ENCODE peak calls at places on chromosomes 5 and 9, in eight cellular contexts. J, Q, E, C, L, G, U and N are unnamed samples. For H3K4me1, the result is how much of the 10 kb centered on the place peaks cover.

GRCh38 chr9:27495480-27496133 is 28.5 kb upstream of the IFNK start:
- DNase-seq in L (no peak), G (no peak), J (no peak), U (no peak), Q (no peak), C (no peak), E (no peak), N (no peak)

GRCh38 chr5:3517331-3517730 is 78.3 kb upstream of the IRX1 start:
- DNase-seq in G (no peak), Q (no peak), C (no peak), U (no peak), J (no peak), L (no peak), E (no peak), N (no peak)

GRCh38 chr9:27394154-27394825 is 97.3 kb upstream of the EQTN start:
- DNase-seq in Q (no peak), L (no peak), G (no peak), C (no peak), U (no peak), J (no peak), E (no peak), N (no peak)

GRCh38 chr5:178469975-178470692 is 120.1 kb downstream of the COL23A1 start:
- DNase-seq in E (no peak), L (no peak), U (no peak), C (no peak), Q (no peak), J (peak), G (no peak), N (peak)

GRCh38 chr5:176361437-176362097 is at the start of gene KIAA1191:
- DNase-seq in J (peak), U (peak), G (peak), C (peak), E (peak), L (peak), Q (peak), N (peak)

GRCh38 chr5:55427157-55427556 is 107.6 kb downstream of the PLPP1 start:
- DNase-seq in L (no peak), Q (peak), G (no peak), J (no peak), U (no peak), E (peak), C (peak), N (peak)

GRCh38 chr9:89022902-89023301 is 31.6 kb downstream of the S1PR3 start:
- DNase-seq in E (peak), C (no peak), J (no peak), L (peak), G (no peak), U (no peak), Q (peak), N (no peak)

GRCh38 chr5:5616247-5616895 is 193.9 kb downstream of the ICE1 start:
- DNase-seq in C (no peak), Q (no peak), L (no peak), E (no peak), J (no peak), G (no peak), U (no peak), N (no peak)

GRCh38 chr9:129394011-129394919 is 216.2 kb upstream of the IER5L start:
- DNase-seq in L (no peak), C (no peak), J (no peak), U (no peak), Q (no peak), G (no peak), E (no peak), N (peak)

GRCh38 chr9:129509508-129509907 is 111.4 kb downstream of the C9orf50 start:
- DNase-seq in U (peak), Q (peak), E (peak), C (no peak), J (peak), G (no peak), L (no peak), N (peak)

GRCh38 chr9:31520301-31521085 is 864.0 kb upstream of the ACO1 start:
- DNase-seq in L (no peak), G (no peak), U (no peak), E (no peak), C (no peak), Q (no peak), J (no peak), N (no peak)

GRCh38 chr5:103375356-103375755 is 116.8 kb downstream of the MACIR start:
- DNase-seq in G (no peak), Q (peak), J (no peak), U (peak), L (no peak), C (no peak), E (peak), N (no peak)

GRCh38 chr9:136961279-136962065 is 9.4 kb downstream of the LCN12 start:
- DNase-seq in L (no peak), E (no peak), G (no peak), Q (no peak), U (no peak), C (no peak), J (no peak), N (peak)
- H3K4me3 ChIP-seq in L (no peak), E (no peak), G (no peak), Q (no peak), U (no peak), C (no peak), J (no peak), N (no peak)

GRCh38 chr9:69579032-69579748 is 93.0 kb downstream of the APBA1 start:
- DNase-seq in E (no peak), U (no peak), J (no peak), Q (no peak), C (no peak), G (no peak), L (no peak), N (no peak)

GRCh38 chr9:69582544-69583297 is 89.5 kb downstream of the APBA1 start:
- DNase-seq in J (no peak), G (no peak), L (no peak), C (peak), Q (no peak), E (peak), U (peak), N (no peak)

GRCh38 chr9:69579749-69580581 is 92.2 kb downstream of the APBA1 start:
- DNase-seq in G (no peak), J (no peak), U (no peak), E (no peak), C (no peak), Q (no peak), L (no peak), N (no peak)

GRCh38 chr9:69582018-69582417 is 90.2 kb downstream of the APBA1 start:
- DNase-seq in L (no peak), C (no peak), G (no peak), U (no peak), E (no peak), Q (no peak), J (no peak), N (no peak)

DNA sequence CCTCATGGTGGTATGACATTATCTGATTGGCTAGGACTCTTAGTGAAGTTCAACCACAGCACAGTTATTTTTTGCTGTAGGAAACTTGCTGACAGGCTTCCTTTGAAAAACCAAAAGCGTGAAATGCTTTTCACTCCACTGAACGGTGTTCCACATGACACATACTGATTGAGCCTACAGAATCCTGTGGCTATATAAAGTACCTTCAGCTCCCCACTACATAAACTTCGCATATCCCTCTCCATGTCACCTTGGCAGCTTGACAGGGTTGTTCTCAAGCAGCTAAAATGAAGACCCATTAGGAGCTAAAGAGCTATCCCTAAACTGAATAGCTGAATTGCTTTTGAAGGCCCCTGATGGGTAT is 91.6 kb downstream of the APBA1 start:
- DNase-seq in J (no peak), G (no peak), L (no peak), C (no peak), Q (no peak), U (no peak), E (no peak), N (no peak)
- H3K4me1 ChIP-seq in J (under half), G (under half), L (under half), C (under half), Q (under half), U (under half), E (under half), N (under half)

DNA sequence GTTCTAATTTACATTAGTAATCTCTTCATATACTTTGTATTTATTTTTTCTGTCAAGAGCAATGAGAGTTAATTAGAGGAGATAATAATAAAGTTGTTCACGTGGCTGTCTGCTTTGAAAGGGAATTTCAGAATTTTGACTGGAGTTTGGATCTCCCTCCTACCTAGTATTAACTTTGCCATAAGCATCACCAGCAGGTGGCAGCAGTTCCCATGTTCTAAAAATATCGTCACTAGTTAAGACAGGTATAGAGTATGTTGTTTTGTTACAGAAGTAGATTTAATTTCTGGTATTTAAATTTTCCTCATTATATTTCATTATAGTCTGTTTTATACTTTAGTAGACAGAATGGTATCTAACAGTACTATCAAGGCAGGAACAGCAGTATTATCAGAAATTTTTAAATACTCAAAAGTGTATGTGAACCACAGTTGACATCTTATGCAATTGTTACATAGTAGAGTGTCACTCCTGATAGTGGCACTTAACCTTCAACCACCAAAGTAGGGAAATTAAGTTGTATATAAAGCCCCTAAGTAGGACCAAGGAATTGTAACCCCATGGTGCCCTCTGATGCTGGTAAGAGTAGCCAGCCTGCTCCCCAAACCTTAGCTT is 20.4 kb downstream of the GNPDA1 start:
- DNase-seq in U (peak), L (no peak), G (peak), J (no peak), E (peak), Q (peak), C (peak), N (peak)
- H3K27ac ChIP-seq in U (no peak), L (no peak), G (no peak), J (no peak), E (no peak), Q (no peak), C (no peak), N (no peak)

DNA sequence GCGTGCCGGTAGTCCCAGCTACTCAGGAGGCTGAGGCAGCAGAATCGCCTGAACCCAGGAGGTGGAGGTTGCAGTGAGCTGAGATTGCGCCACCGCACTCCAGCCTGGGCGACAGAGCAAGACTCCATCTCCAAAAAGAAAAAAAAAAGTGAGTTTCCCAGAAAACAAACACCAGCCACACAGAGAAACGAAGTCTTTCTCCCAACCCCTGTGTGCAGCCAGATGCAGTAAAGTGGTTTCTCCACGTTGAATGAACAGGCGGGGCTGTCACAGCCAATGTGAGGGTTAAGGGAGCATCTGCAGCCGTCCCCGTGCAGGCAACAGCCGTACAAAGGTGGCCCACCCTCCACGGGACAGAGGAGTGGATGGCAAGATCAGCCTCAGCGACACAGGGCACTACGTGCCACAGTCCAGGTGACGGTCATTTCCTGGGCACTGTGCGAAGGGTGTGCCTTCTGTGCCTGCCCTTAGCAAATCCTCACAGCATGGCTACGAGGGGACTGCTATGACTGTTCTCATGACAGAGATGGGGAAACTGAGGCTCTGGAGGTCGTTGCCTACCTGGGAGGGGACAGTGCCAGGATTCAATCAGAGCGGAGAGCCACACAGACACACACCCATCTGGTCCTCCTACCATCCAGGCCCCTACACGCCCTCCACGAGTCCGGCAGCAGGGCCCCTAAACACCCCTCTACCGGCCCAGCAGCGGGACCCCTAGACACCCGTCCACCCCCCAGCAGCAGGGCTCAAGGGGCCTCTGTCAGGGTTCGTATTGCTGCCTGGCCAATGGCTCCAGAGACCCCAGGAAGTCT is 2.4 kb downstream of the VAV2 start:
- DNase-seq in Q (no peak), J (no peak), U (no peak), L (no peak), E (no peak), C (no peak), G (no peak), N (peak)
- H3K4me3 ChIP-seq in Q (peak), J (peak), U (no peak), L (peak), E (peak), C (peak), G (peak), N (no peak)